ENCODE peak calls at places on chromosomes 6 and 20, in ten cellular contexts. P is CD4-positive, alpha-beta memory T cell; W is NCI-H526 treated with DMSO at 0.1 percent for 48 hours; G is amniotic stem cell; R is substantia nigra; D is sciatic nerve; O is DMS79; V is transverse colon; Z is A549; C is COR-L47. A is an unnamed sample.

GRCh38 chr6:3819161-3820110 is 29.7 kb upstream of the FAM50B start:
- DNase-seq in P (no peak), W (no peak), G (no peak), R (no peak), D (no peak), O (no peak), V (no peak), Z (no peak), C (no peak), A (no peak)

GRCh38 chr20:18272451-18272850 is 15.9 kb upstream of the ZNF133 start:
- DNase-seq in P (no peak), W (no peak), G (no peak), R (no peak), D (peak), O (no peak), V (no peak), Z (peak), C (no peak), A (no peak)

GRCh38 chr6:149260214-149260874 is 57.2 kb upstream of the TAB2 start:
- DNase-seq in P (no peak), W (no peak), G (no peak), R (no peak), D (no peak), O (no peak), V (no peak), Z (no peak), C (no peak), A (no peak)

GRCh38 chr6:85537055-85537494 is 56.6 kb downstream of the SNX14 start:
- DNase-seq in P (no peak), W (no peak), G (no peak), R (no peak), D (no peak), O (no peak), V (no peak), Z (no peak), C (no peak), A (peak)

GRCh38 chr20:54275359-54276108 is 67.6 kb downstream of the PFDN4 start:
- DNase-seq in P (no peak), W (no peak), G (no peak), R (no peak), D (no peak), O (no peak), V (no peak), Z (no peak), C (no peak), A (no peak)

GRCh38 chr6:3405679-3406078 is 51.2 kb downstream of the SLC22A23 start:
- DNase-seq in P (no peak), W (no peak), G (no peak), R (no peak), D (no peak), O (no peak), V (no peak), Z (no peak), C (no peak), A (no peak)

GRCh38 chr20:49951160-49951559 is 15.0 kb downstream of the RNF114 start:
- DNase-seq in P (no peak), W (no peak), G (peak), R (no peak), D (no peak), O (no peak), V (no peak), Z (no peak), C (no peak), A (no peak)

GRCh38 chr6:88165087-88165876 is 865 bp downstream of the CNR1 start:
- DNase-seq in P (no peak), W (peak), G (no peak), R (no peak), D (no peak), O (no peak), V (no peak), Z (no peak), C (peak), A (no peak)

GRCh38 chr6:71139249-71139648 is 149.4 kb upstream of the OGFRL1 start:
- DNase-seq in P (no peak), W (no peak), G (no peak), R (no peak), D (no peak), O (no peak), V (no peak), Z (no peak), C (no peak), A (no peak)